ENCODE peak calls at places on chromosomes 11 and 22, in six cellular contexts. G, O, Z, Q, K and C are unnamed samples.

GRCh38 chr11:46345881-46346484 is 1.3 kb upstream of the DGKZ start:
- ATAC-seq in Z (no peak), G (no peak), O (no peak), Q (no peak), K (peak; percentile 45), C (no peak)

GRCh38 chr11:101582242-101583052 is 1.4 kb downstream of the TRPC6 start:
- ATAC-seq in O (peak; percentile 44), Q (no peak), Z (no peak), G (peak; percentile 79), K (no peak), C (no peak)

GRCh38 chr22:37138879-37139561 is 10.7 kb downstream of the IL2RB start:
- ATAC-seq in G (no peak), Z (no peak), Q (no peak), K (peak; percentile 43), O (no peak), C (no peak)

GRCh38 chr11:32088117-32088941 is 2.5 kb upstream of the RCN1 start:
- ATAC-seq in G (no peak), Q (peak; percentile 30), Z (no peak), O (no peak), K (peak; percentile 24), C (no peak)

GRCh38 chr22:23698094-23698493 is 7.3 kb downstream of the RGL4 start:
- ATAC-seq in G (no peak), O (no peak), K (no peak), Q (no peak), Z (no peak), C (no peak)

GRCh38 chr11:96187779-96188624 is 155.0 kb downstream of the MAML2 start:
- ATAC-seq in O (no peak), Z (peak; percentile 67), Q (no peak), K (peak; percentile 8), G (peak; percentile 94), C (peak; percentile 57)

GRCh38 chr22:18152519-18152918 is 2.5 kb downstream of the USP18 start:
- ATAC-seq in Q (no peak), Z (no peak), O (no peak), G (no peak), K (peak; percentile 69), C (no peak)

GRCh38 chr11:70263363-70263762 is 7.1 kb upstream of the PPFIA1 start:
- ATAC-seq in G (no peak), O (peak; percentile 19), Q (no peak), K (no peak), Z (no peak), C (no peak)

GRCh38 chr11:112290462-112290894 is 29.8 kb upstream of the PLET1 start:
- ATAC-seq in K (no peak), O (no peak), G (peak; percentile 7), Q (no peak), Z (no peak), C (no peak)

GRCh38 chr11:2293396-2294339 is 8.1 kb downstream of the C11orf21 start:
- ATAC-seq in G (peak; percentile 56), Z (peak; percentile 37), Q (peak; percentile 85), O (no peak), K (no peak), C (no peak)

GRCh38 chr11:107770546-107770945 is 58.7 kb upstream of the SLN start:
- ATAC-seq in O (no peak), K (peak; percentile 41), Q (no peak), G (peak; percentile 26), Z (no peak), C (no peak)

GRCh38 chr11:126328444-126328843 is 24.6 kb downstream of the DCPS start:
- ATAC-seq in O (no peak), Z (no peak), K (no peak), G (no peak), Q (peak; percentile 24), C (no peak)

GRCh38 chr22:26713823-26714449 is 56.5 kb downstream of the MIAT start:
- ATAC-seq in K (no peak), Z (peak; percentile 60), Q (no peak), O (no peak), G (peak; percentile 67), C (no peak)

GRCh38 chr22:45083659-45084305 is 74.0 kb upstream of the PHF21B start:
- ATAC-seq in Q (no peak), O (no peak), Z (no peak), G (peak; percentile 56), K (no peak), C (no peak)

GRCh38 chr22:48309115-48309705 is 1518.5 kb downstream of the BRD1 start:
- ATAC-seq in G (no peak), Q (no peak), O (no peak), Z (no peak), K (no peak), C (no peak)

GRCh38 chr22:31789803-31790202 is 36.0 kb downstream of the DEPDC5 start:
- ATAC-seq in G (no peak), Q (peak; percentile 55), K (peak; percentile 42), Z (no peak), O (no peak), C (no peak)

GRCh38 chr11:9092846-9093778 is 1.7 kb upstream of the SCUBE2 start:
- ATAC-seq in Q (no peak), K (peak; percentile 46), Z (peak; percentile 32), O (no peak), G (peak; percentile 71), C (no peak)

GRCh38 chr22:31737932-31738331 is 12.0 kb downstream of the PRR14L start:
- ATAC-seq in O (no peak), Q (no peak), G (no peak), Z (no peak), K (no peak), C (no peak)

GRCh38 chr11:94641167-94641761 is 74.1 kb downstream of the PIWIL4 start:
- ATAC-seq in Z (no peak), K (no peak), O (no peak), Q (no peak), G (no peak), C (no peak)

GRCh38 chr22:46007848-46008261 is 30.9 kb upstream of the WNT7B start:
- ATAC-seq in Z (no peak), K (no peak), Q (no peak), G (no peak), O (peak; percentile 11), C (peak; percentile 83)

GRCh38 chr22:47435826-47436225 is 673.4 kb downstream of the TBC1D22A start:
- ATAC-seq in Q (no peak), Z (no peak), G (no peak), O (no peak), K (no peak), C (no peak)

GRCh38 chr22:50139843-50140415 is 30.6 kb upstream of the PANX2 start:
- ATAC-seq in K (peak; percentile 36), Q (peak; percentile 50), G (no peak), O (no peak), Z (peak; percentile 25), C (no peak)

GRCh38 chr22:45597460-45598192 is 74.0 kb upstream of the ATXN10 start:
- ATAC-seq in O (no peak), Z (peak; percentile 95), K (no peak), Q (no peak), G (peak; percentile 74), C (no peak)

GRCh38 chr22:43812890-43813289 is 785 bp upstream of the EFCAB6 start:
- ATAC-seq in Z (no peak), K (peak; percentile 8), O (peak; percentile 3), G (no peak), Q (no peak), C (no peak)

GRCh38 chr11:122398167-122398566 is 257.4 kb upstream of the UBASH3B start:
- ATAC-seq in G (no peak), Q (no peak), Z (no peak), K (peak; percentile 65), O (no peak), C (no peak)

GRCh38 chr11:43245471-43245870 is 66.3 kb upstream of the API5 start:
- ATAC-seq in K (no peak), Q (no peak), Z (no peak), G (no peak), O (no peak), C (no peak)

GRCh38 chr22:19776433-19777031 is 16.0 kb downstream of the TBX1 start:
- ATAC-seq in G (no peak), Q (peak; percentile 68), O (no peak), Z (peak; percentile 33), K (peak; percentile 16), C (no peak)

GRCh38 chr11:74669311-74670160 is 61.7 kb downstream of the CHRDL2 start:
- ATAC-seq in G (no peak), O (no peak), Z (no peak), K (no peak), Q (no peak), C (no peak)

GRCh38 chr11:6523253-6523652 is 26.2 kb downstream of the DNHD1 start:
- ATAC-seq in G (peak; percentile 72), Q (no peak), K (no peak), Z (no peak), O (no peak), C (no peak)

GRCh38 chr22:35399678-35400334 is at the start of gene MCM5:
- ATAC-seq in Z (peak; percentile 94), Q (peak; percentile 98), K (peak; percentile 96), O (peak; percentile 98), G (peak; percentile 88), C (peak; percentile 100)

GRCh38 chr22:35401863-35402262 is 1.9 kb downstream of the MCM5 start:
- ATAC-seq in K (no peak), G (no peak), O (no peak), Z (no peak), Q (no peak), C (no peak)

GRCh38 chr22:35399114-35399677 is 744 bp upstream of the MCM5 start:
- ATAC-seq in Z (no peak), O (no peak), K (peak; percentile 34), G (no peak), Q (peak; percentile 72), C (no peak)

GRCh38 chr22:35398574-35398973 is 1.4 kb upstream of the MCM5 start:
- ATAC-seq in Q (no peak), G (no peak), Z (no peak), K (no peak), O (no peak), C (no peak)

GRCh38 chr22:35400335-35400680 is 368 bp downstream of the MCM5 start:
- ATAC-seq in Z (peak; percentile 16), K (peak; percentile 15), G (peak; percentile 3), O (no peak), Q (peak; percentile 23), C (no peak)
- TF ChIP-seq EP300 in Z (no peak), K (no peak), G (no peak), O (no peak), Q (no peak), C (no peak)

DNA sequence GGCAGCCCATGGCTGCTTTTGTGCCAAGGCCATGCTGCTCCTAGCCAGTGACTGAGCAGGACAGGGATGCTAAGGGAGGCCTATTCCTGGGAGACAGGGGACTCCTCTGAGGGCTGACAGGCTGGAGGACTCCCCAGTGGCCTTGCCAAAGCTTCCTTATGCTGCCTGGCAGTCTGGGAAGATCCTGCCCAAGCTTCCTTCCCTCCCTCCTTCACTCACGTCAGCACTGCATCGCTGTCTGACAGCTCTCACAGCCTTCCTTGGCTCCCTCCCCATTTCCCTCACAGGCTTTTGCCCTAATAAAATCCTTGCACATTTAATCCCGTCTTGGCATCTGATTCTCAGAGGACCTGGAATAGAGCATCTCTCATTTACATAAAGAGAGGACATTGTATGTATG is 26.5 kb downstream of the HTR3A start:
- ATAC-seq in Z (no peak), Q (no peak), G (no peak), K (no peak), O (no peak), C (no peak)
- TF ChIP-seq EP300 in Z (no peak), Q (no peak), G (no peak), K (no peak), O (no peak), C (no peak)

GRCh38 chr11:61783717-61784505 is 8.5 kb downstream of the TMEM258 start:
- ATAC-seq in O (no peak), G (no peak), Q (no peak), K (no peak), Z (no peak), C (no peak)
- TF ChIP-seq EP300 in O (no peak), G (no peak), Q (no peak), K (no peak), Z (no peak), C (no peak)

GRCh38 chr22:28299329-28299728 is 380.3 kb upstream of the PITPNB start:
- ATAC-seq in K (no peak), Q (no peak), G (no peak), Z (no peak), O (no peak), C (no peak)
- TF ChIP-seq EP300 in K (no peak), Q (no peak), G (no peak), Z (no peak), O (no peak), C (no peak)